ENCODE peak calls at places on chromosome 19, in eight cellular contexts. K, Q, N, S, V, G, U and F are unnamed samples.

GRCh38 chr19:1942078-1942933 is 1.3 kb downstream of the CSNK1G2 start:
- DNase-seq in N (peak), S (peak), G (no peak), K (no peak), Q (peak), U (peak), V (peak), F (peak)

GRCh38 chr19:18428837-18429674 is 8.9 kb downstream of the ISYNA1 start:
- DNase-seq in U (peak), N (peak), K (no peak), Q (peak), S (peak), V (peak), G (no peak), F (no peak)

GRCh38 chr19:52599241-52599640 is 29.2 kb downstream of the ZNF701 start:
- DNase-seq in N (no peak), Q (no peak), V (no peak), G (no peak), K (no peak), U (no peak), S (no peak), F (no peak)

GRCh38 chr19:35556846-35557538 is 6.5 kb downstream of the ATP4A start:
- DNase-seq in V (no peak), Q (no peak), S (no peak), U (no peak), G (no peak), K (no peak), N (no peak), F (no peak)

GRCh38 chr19:41753936-41754529 is 1.3 kb upstream of the CEACAM6 start:
- DNase-seq in S (peak), V (peak), Q (peak), K (no peak), N (no peak), G (no peak), U (no peak), F (peak)

GRCh38 chr19:32287086-32287485 is 58.3 kb upstream of the ZNF507 start:
- DNase-seq in Q (no peak), V (no peak), U (no peak), K (no peak), N (no peak), S (no peak), G (no peak), F (no peak)

GRCh38 chr19:1400281-1401137 is 833 bp downstream of the GAMT start:
- DNase-seq in N (no peak), Q (no peak), S (no peak), K (no peak), G (no peak), V (peak), U (no peak), F (no peak)

GRCh38 chr19:14544977-14545715 is 15.8 kb downstream of the TECR start:
- DNase-seq in N (peak), U (no peak), K (no peak), Q (no peak), V (peak), S (no peak), G (no peak), F (no peak)

GRCh38 chr19:35260694-35261304 is 8.0 kb upstream of the USF2 start:
- DNase-seq in Q (no peak), N (peak), V (no peak), S (no peak), G (no peak), K (no peak), U (no peak), F (no peak)

GRCh38 chr19:18165794-18166544 is 7.6 kb upstream of the IFI30 start:
- DNase-seq in S (no peak), V (no peak), G (no peak), Q (no peak), N (no peak), K (no peak), U (no peak), F (no peak)

GRCh38 chr19:5628470-5628869 is 5.6 kb downstream of the SAFB start:
- DNase-seq in K (no peak), S (no peak), N (no peak), U (no peak), G (no peak), V (no peak), Q (peak), F (no peak)

GRCh38 chr19:29858000-29858596 is 46.3 kb downstream of the CCNE1 start:
- DNase-seq in S (no peak), G (no peak), U (no peak), N (peak), V (peak), Q (no peak), K (no peak), F (no peak)

GRCh38 chr19:8576273-8576993 is 809 bp downstream of the MYO1F start:
- DNase-seq in K (no peak), N (no peak), Q (no peak), U (no peak), V (no peak), S (no peak), G (no peak), F (no peak)

GRCh38 chr19:54325631-54326030 is 12.7 kb upstream of the LILRA5 start:
- DNase-seq in U (no peak), K (no peak), G (no peak), S (no peak), N (no peak), Q (no peak), V (no peak), F (no peak)

GRCh38 chr19:811007-811434 is 10.7 kb downstream of the PLPPR3 start:
- DNase-seq in N (peak), K (no peak), G (no peak), Q (no peak), V (no peak), U (no peak), S (no peak), F (no peak)

GRCh38 chr19:32717496-32717895 is 2.1 kb upstream of the TDRD12 start:
- DNase-seq in U (no peak), N (no peak), Q (no peak), G (no peak), S (no peak), V (no peak), K (no peak), F (no peak)

GRCh38 chr19:2199215-2199614 is 35.5 kb downstream of the DOT1L start:
- DNase-seq in Q (no peak), V (no peak), U (no peak), G (no peak), S (no peak), N (no peak), K (no peak), F (no peak)

GRCh38 chr19:633068-633785 is at the start of gene POLRMT:
- DNase-seq in N (peak), K (peak), G (peak), Q (peak), U (peak), S (peak), V (peak), F (peak)

GRCh38 chr19:29084266-29084665 is 128.7 kb downstream of the UQCRFS1 start:
- DNase-seq in G (no peak), N (no peak), Q (no peak), S (no peak), U (no peak), V (no peak), K (no peak), F (no peak)

GRCh38 chr19:17052439-17052838 is 22.8 kb downstream of the HAUS8 start:
- DNase-seq in K (no peak), G (no peak), U (no peak), V (peak), N (no peak), Q (peak), S (peak), F (no peak)

GRCh38 chr19:29287061-29287460 is 74.1 kb upstream of the UQCRFS1 start:
- DNase-seq in V (peak), G (no peak), U (no peak), S (no peak), N (peak), K (no peak), Q (no peak), F (no peak)

GRCh38 chr19:53333466-53334449 is at the start of gene ZNF845:
- DNase-seq in K (peak), G (peak), N (peak), U (peak), V (peak), S (peak), Q (peak), F (peak)

GRCh38 chr19:17455711-17456123 is 5.0 kb downstream of the NXNL1 start:
- DNase-seq in K (no peak), U (no peak), N (peak), G (no peak), Q (no peak), S (no peak), V (peak), F (no peak)

GRCh38 chr19:50159078-50159477 is 4.0 kb downstream of the IZUMO2 start:
- DNase-seq in S (no peak), U (no peak), G (no peak), N (no peak), Q (no peak), K (no peak), V (no peak), F (no peak)

GRCh38 chr19:50167314-50167721 is 4.2 kb upstream of the IZUMO2 start:
- DNase-seq in N (no peak), V (peak), S (no peak), U (no peak), Q (no peak), G (no peak), K (no peak), F (no peak)

GRCh38 chr19:50158577-50158976 is 4.5 kb downstream of the IZUMO2 start:
- DNase-seq in S (no peak), K (no peak), N (no peak), Q (no peak), G (no peak), U (no peak), V (no peak), F (no peak)

GRCh38 chr19:50162988-50163387 is at the start of gene IZUMO2:
- DNase-seq in U (no peak), K (no peak), S (no peak), G (no peak), Q (no peak), N (no peak), V (no peak), F (no peak)
- TF ChIP-seq CTCF in U (no peak), K (no peak), S (no peak), G (no peak), Q (no peak), N (no peak), V (no peak), F (no peak)

GRCh38 chr19:3821156-3821555 is 35.0 kb upstream of the MATK start:
- DNase-seq in Q (no peak), V (no peak), S (no peak), K (no peak), U (no peak), G (no peak), N (no peak), F (no peak)

GRCh38 chr19:3823345-3823704 is 37.1 kb upstream of the MATK start:
- DNase-seq in N (no peak), U (no peak), Q (no peak), S (no peak), G (no peak), V (no peak), K (no peak), F (no peak)

GRCh38 chr19:3821857-3822364 is 35.7 kb upstream of the MATK start:
- DNase-seq in K (no peak), S (no peak), U (peak), V (peak), Q (peak), G (no peak), N (peak), F (no peak)

GRCh38 chr19:3825286-3825956 is 39.2 kb upstream of the MATK start:
- DNase-seq in U (no peak), S (no peak), Q (no peak), V (no peak), N (no peak), K (no peak), G (no peak), F (no peak)

DNA sequence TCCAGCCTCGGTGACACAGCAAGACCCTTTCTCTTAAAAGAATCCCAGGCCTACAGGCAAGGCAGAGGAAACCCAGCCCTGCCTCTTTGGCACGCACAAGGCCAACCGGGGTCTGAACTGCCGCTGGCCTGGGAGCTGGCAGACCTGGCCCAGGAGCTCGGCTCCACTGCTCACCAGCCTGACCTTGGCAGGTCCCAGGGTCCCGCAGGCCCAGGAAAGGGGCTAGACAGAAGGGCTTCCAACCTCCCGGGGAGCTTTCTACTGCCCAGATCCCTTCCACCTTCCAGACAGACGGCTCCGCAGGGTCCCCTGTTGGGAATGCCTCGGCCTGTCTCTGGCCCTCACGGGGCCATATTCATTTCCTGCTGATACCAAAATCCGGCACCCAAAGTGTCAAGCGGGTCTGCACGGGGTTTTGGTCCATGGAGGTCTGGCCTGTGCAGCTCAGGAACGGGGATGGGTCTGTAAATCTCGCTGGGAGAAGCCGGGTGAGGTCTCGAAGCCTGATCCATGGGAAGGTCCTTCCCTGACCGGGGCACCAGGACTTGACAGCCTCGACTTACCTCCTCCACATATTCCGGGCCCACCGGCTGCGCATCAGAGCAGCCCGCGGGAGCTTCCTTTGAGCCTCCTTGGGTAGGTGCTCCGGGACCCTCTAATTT is 36.6 kb upstream of the MATK start:
- DNase-seq in N (no peak), K (no peak), G (no peak), S (no peak), V (no peak), U (no peak), Q (no peak), F (no peak)
- H3K4me3 ChIP-seq in N (no peak), K (no peak), G (no peak), S (no peak), V (no peak), U (no peak), Q (no peak), F (no peak)

DNA sequence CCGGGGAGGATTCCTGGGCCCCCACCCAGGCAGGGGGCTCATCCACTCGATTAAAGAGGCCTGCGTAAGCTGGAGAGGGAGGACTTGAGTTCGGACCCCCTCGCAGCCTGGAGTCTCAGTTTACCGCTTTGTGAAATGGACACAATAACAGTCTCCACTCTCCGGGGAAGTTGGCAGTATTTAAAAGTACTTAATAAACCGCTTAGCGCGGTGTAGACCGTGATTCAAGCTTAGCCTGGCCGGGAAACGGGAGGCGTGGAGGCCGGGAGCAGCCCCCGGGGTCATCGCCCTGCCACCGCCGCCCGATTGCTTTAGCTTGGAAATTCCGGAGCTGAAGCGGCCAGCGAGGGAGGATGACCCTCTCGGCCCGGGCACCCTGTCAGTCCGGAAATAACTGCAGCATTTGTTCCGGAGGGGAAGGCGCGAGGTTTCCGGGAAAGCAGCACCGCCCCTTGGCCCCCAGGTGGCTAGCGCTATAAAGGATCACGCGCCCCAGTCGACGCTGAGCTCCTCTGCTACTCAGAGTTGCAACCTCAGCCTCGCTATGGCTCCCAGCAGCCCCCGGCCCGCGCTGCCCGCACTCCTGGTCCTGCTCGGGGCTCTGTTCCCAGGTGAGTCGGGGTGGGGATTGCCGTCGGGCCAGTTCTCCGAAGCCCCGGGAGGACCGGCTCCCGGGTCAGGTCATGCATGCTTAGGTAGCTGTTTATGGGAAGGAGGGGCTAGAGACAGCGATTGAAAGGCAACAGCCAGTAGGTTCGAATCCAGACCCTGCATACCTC is at the start of gene ICAM1:
- DNase-seq in N (peak), U (peak), Q (peak), V (peak), G (no peak), K (no peak), S (peak), F (no peak)
- TF ChIP-seq CTCF in N (no peak), U (peak), Q (no peak), V (peak), G (no peak), K (no peak), S (no peak), F (no peak)

GRCh38 chr19:55355213-55355821 is 798 bp upstream of the COX6B2 start:
- DNase-seq in K (no peak), S (no peak), N (no peak), G (no peak), V (no peak), U (no peak), Q (no peak), F (no peak)

GRCh38 chr19:55353356-55353802 is 1.1 kb downstream of the COX6B2 start:
- DNase-seq in N (no peak), V (no peak), G (no peak), S (no peak), U (no peak), Q (no peak), K (no peak), F (no peak)

GRCh38 chr19:55353803-55354697 is 469 bp downstream of the COX6B2 start:
- DNase-seq in N (peak), G (no peak), S (peak), U (peak), K (no peak), V (peak), Q (peak), F (no peak)

GRCh38 chr19:55352746-55353145 is 1.8 kb downstream of the COX6B2 start:
- DNase-seq in S (no peak), V (no peak), G (no peak), K (no peak), U (no peak), Q (no peak), N (no peak), F (no peak)

GRCh38 chr19:55354698-55355212 is at the start of gene COX6B2:
- DNase-seq in V (no peak), K (no peak), G (no peak), Q (no peak), N (no peak), S (no peak), U (no peak), F (no peak)
- H3K4me3 ChIP-seq in V (no peak), K (peak), G (peak), Q (peak), N (peak), S (peak), U (peak), F (peak)